ENCODE peak calls at places on chromosomes 5 and 9, in eight cellular contexts. V is RWPE1, R is HCT116, J is cardiac fibroblast, B is endothelial cell, A is glutamatergic neuron, T is GM12865, X is coronary artery. F is an unnamed sample.
A peak's percentile ranks its signal among the peaks of the same experiment; 100 is the strongest.

GRCh38 chr5:59757442-59757841 is 136.1 kb downstream of the PDE4D start:
- DNase-seq in V (no peak), R (no peak), J (no peak), B (no peak), A (no peak), T (no peak), X (no peak), F (no peak)

GRCh38 chr5:73201547-73202513 is 28.8 kb downstream of the TMEM174 start:
- DNase-seq in V (peak; percentile 94), R (peak; percentile 78), J (peak; percentile 77), B (peak; percentile 92), A (peak; percentile 81), T (peak; percentile 59), X (no peak), F (peak; percentile 80)

GRCh38 chr5:121795511-121795910 is 56.2 kb upstream of the FTMT start:
- DNase-seq in V (no peak), R (no peak), J (no peak), B (no peak), A (no peak), T (no peak), X (no peak), F (no peak)

GRCh38 chr9:3576358-3576757 is 50.6 kb upstream of the RFX3 start:
- DNase-seq in V (no peak), R (no peak), J (peak; percentile 5), B (no peak), A (no peak), T (no peak), X (no peak), F (no peak)

GRCh38 chr5:125481506-125482455 is 735.3 kb upstream of the ZNF608 start:
- DNase-seq in V (no peak), R (no peak), J (no peak), B (no peak), A (no peak), T (no peak), X (no peak), F (no peak)

GRCh38 chr5:55626805-55627204 is 85.3 kb downstream of the SLC38A9 start:
- DNase-seq in V (no peak), R (no peak), J (no peak), B (no peak), A (no peak), T (no peak), X (no peak), F (no peak)

GRCh38 chr5:144084971-144085370 is 85.5 kb downstream of the YIPF5 start:
- DNase-seq in V (no peak), R (no peak), J (no peak), B (no peak), A (no peak), T (no peak), X (no peak), F (no peak)

GRCh38 chr9:133060417-133060841 is 1.4 kb upstream of the CEL start:
- DNase-seq in V (no peak), R (no peak), J (peak; percentile 17), B (no peak), A (no peak), T (no peak), X (no peak), F (no peak)

GRCh38 chr5:41418220-41419031 is 92.0 kb downstream of the PLCXD3 start:
- DNase-seq in V (peak; percentile 27), R (no peak), J (no peak), B (no peak), A (no peak), T (no peak), X (no peak), F (no peak)

GRCh38 chr5:127042593-127042992 is 12.2 kb upstream of the MARCHF3 start:
- DNase-seq in V (no peak), R (no peak), J (peak; percentile 36), B (no peak), A (no peak), T (no peak), X (no peak), F (no peak)
- TF ChIP-seq CTCF in V (no peak), R (no peak), J (peak; percentile 36), B (no peak), A (no peak), T (no peak), X (no peak), F (peak; percentile 24)

GRCh38 chr5:95959051-95959963 is 2.3 kb downstream of the ELL2 start:
- DNase-seq in V (no peak), R (no peak), J (peak; percentile 39), B (no peak), A (peak; percentile 17), T (peak; percentile 42), X (no peak), F (no peak)
- TF ChIP-seq CTCF in V (no peak), R (no peak), J (no peak), B (no peak), A (no peak), T (no peak), X (no peak), F (no peak)

GRCh38 chr9:123091459-123091858 is 58.0 kb downstream of the GPR21 start:
- DNase-seq in V (no peak), R (no peak), J (no peak), B (no peak), A (no peak), T (no peak), X (no peak), F (no peak)
- TF ChIP-seq CTCF in V (no peak), R (no peak), J (no peak), B (no peak), A (no peak), T (no peak), X (no peak), F (no peak)

DNA sequence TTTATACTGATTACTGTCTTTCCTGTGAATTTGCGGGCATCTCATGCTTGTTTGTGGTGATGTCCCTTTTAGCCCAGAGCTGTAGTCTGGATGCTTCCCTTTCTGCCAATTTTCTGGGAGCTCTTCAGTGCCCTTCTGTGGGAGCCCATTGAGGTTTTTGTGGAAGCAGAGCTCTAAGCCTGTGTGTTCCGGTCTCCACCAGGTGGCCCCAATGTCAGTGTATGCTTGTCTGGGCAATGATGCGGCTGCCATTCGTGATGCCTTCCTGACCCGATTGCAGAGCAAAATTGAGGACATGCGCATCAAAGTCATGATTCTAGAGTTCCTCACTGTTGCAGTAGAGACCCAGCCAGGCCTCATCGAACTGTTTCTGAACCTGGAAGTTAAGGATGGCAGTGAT is 35.1 kb downstream of the SH3GLB2 start:
- DNase-seq in V (no peak), R (no peak), J (peak; percentile 20), B (no peak), A (peak; percentile 60), T (no peak), X (no peak), F (no peak)
- TF ChIP-seq CTCF in V (no peak), R (peak; percentile 40), J (peak; percentile 31), B (no peak), A (peak; percentile 48), T (no peak), X (no peak), F (peak; percentile 43)

GRCh38 chr5:98458004-98458403 is 315.5 kb upstream of the RGMB start:
- DNase-seq in V (no peak), R (no peak), J (peak; percentile 41), B (no peak), A (no peak), T (peak; percentile 12), X (no peak), F (no peak)

GRCh38 chr5:98455660-98456059 is 317.8 kb upstream of the RGMB start:
- DNase-seq in V (no peak), R (no peak), J (peak; percentile 17), B (no peak), A (no peak), T (no peak), X (no peak), F (no peak)

GRCh38 chr5:98454407-98454806 is 319.1 kb upstream of the RGMB start:
- DNase-seq in V (no peak), R (no peak), J (peak; percentile 43), B (no peak), A (no peak), T (no peak), X (no peak), F (no peak)

GRCh38 chr5:98453309-98453708 is 320.2 kb upstream of the RGMB start:
- DNase-seq in V (no peak), R (no peak), J (no peak), B (no peak), A (no peak), T (no peak), X (no peak), F (no peak)

DNA sequence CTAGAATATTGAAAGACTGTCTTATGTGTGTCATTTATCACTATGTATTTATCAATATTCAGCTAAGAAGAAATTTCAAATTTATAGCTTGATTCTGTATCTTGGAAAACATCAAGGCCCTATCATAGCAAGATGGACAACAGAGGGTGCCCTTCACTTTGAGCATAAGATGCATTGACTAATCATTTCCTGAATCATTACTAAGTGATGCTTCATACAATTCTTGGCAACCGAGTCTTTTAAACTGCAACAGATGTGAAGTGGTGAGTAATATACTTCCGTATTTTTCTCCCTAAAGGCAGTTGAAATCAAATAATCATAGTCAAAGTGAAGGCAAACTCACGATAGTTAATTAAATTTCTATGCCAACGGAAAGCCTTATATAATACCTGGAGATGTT is 318.6 kb upstream of the RGMB start:
- DNase-seq in V (peak; percentile 87), R (peak; percentile 0), J (peak; percentile 84), B (no peak), A (no peak), T (no peak), X (no peak), F (no peak)
- TF ChIP-seq CTCF in V (no peak), R (no peak), J (peak; percentile 37), B (no peak), A (no peak), T (no peak), X (no peak), F (no peak)

GRCh38 chr5:78537821-78538220 is 110.8 kb downstream of the LHFPL2 start:
- DNase-seq in V (peak; percentile 65), R (no peak), J (peak; percentile 80), B (no peak), A (no peak), T (peak; percentile 52), X (peak; percentile 46), F (no peak)
- TF ChIP-seq CTCF in V (peak; percentile 44), R (peak; percentile 30), J (peak; percentile 53), B (no peak), A (no peak), T (peak; percentile 45), X (no peak), F (peak; percentile 50)

GRCh38 chr9:101951598-101951997 is 213.2 kb upstream of the GRIN3A start:
- DNase-seq in V (no peak), R (no peak), J (no peak), B (no peak), A (no peak), T (no peak), X (no peak), F (no peak)
- TF ChIP-seq CTCF in V (no peak), R (no peak), J (no peak), B (no peak), A (no peak), T (no peak), X (no peak), F (no peak)